ENCODE peak calls at places on chromosome 19, in four cellular contexts. One of them, this sample, is unnamed.

GRCh38 chr19:6744381-6745288 is 5.2 kb downstream of the TRIP10 start:
- DNase-seq in Panc1: no peak
- DNase-seq in CD8-positive, alpha-beta memory T cell: no peak
- DNase-seq in neural progenitor cell: peak; percentile 34
- DNase-seq in this sample: peak; percentile 89

GRCh38 chr19:41997121-41997850 is 3.3 kb upstream of the ATP1A3 start:
- DNase-seq in Panc1: no peak
- DNase-seq in CD8-positive, alpha-beta memory T cell: no peak
- DNase-seq in neural progenitor cell: peak; percentile 90
- DNase-seq in this sample: peak; percentile 82

GRCh38 chr19:7349961-7350711 is 1.4 kb downstream of the ARHGEF18 start:
- DNase-seq in Panc1: no peak
- DNase-seq in CD8-positive, alpha-beta memory T cell: peak; percentile 80
- DNase-seq in neural progenitor cell: no peak
- DNase-seq in this sample: no peak

GRCh38 chr19:7619671-7620441 is 9.5 kb downstream of the XAB2 start:
- DNase-seq in Panc1: no peak
- DNase-seq in CD8-positive, alpha-beta memory T cell: no peak
- DNase-seq in neural progenitor cell: no peak
- DNase-seq in this sample: no peak

GRCh38 chr19:8530061-8530679 is 16.2 kb upstream of the ZNF414 start:
- DNase-seq in Panc1: no peak
- DNase-seq in CD8-positive, alpha-beta memory T cell: no peak
- DNase-seq in neural progenitor cell: no peak
- DNase-seq in this sample: no peak

GRCh38 chr19:3350014-3350663 is 16.2 kb upstream of the NFIC start:
- DNase-seq in Panc1: no peak
- DNase-seq in CD8-positive, alpha-beta memory T cell: no peak
- DNase-seq in neural progenitor cell: no peak
- DNase-seq in this sample: no peak

GRCh38 chr19:54073829-54074228 is 7.3 kb downstream of the TARM1 start:
- DNase-seq in Panc1: no peak
- DNase-seq in CD8-positive, alpha-beta memory T cell: no peak
- DNase-seq in neural progenitor cell: no peak
- DNase-seq in this sample: no peak

GRCh38 chr19:19033426-19034203 is at the start of the genes ARMC6 and SUGP2:
- DNase-seq in Panc1: peak; percentile 66
- DNase-seq in CD8-positive, alpha-beta memory T cell: peak; percentile 93
- DNase-seq in neural progenitor cell: peak; percentile 96
- DNase-seq in this sample: peak; percentile 94

GRCh38 chr19:47228937-47229673 is 1.9 kb downstream of the BBC3 start:
- DNase-seq in Panc1: no peak
- DNase-seq in CD8-positive, alpha-beta memory T cell: peak; percentile 84
- DNase-seq in neural progenitor cell: peak; percentile 40
- DNase-seq in this sample: no peak

GRCh38 chr19:46660008-46660517 is 919 bp downstream of the DACT3 start:
- DNase-seq in Panc1: no peak
- DNase-seq in CD8-positive, alpha-beta memory T cell: no peak
- DNase-seq in neural progenitor cell: peak; percentile 71
- DNase-seq in this sample: peak; percentile 71

GRCh38 chr19:38975214-38975860 is at the start of gene FBXO17:
- DNase-seq in Panc1: peak; percentile 81
- DNase-seq in CD8-positive, alpha-beta memory T cell: no peak
- DNase-seq in neural progenitor cell: peak; percentile 77
- DNase-seq in this sample: peak; percentile 71

GRCh38 chr19:5215431-5215830 is 125.2 kb downstream of the PTPRS start:
- DNase-seq in Panc1: no peak
- DNase-seq in CD8-positive, alpha-beta memory T cell: no peak
- DNase-seq in neural progenitor cell: no peak
- DNase-seq in this sample: no peak

GRCh38 chr19:45768644-45769053 is 403 bp downstream of the SIX5 start:
- DNase-seq in Panc1: no peak
- DNase-seq in CD8-positive, alpha-beta memory T cell: peak; percentile 60
- DNase-seq in neural progenitor cell: peak; percentile 71
- DNase-seq in this sample: peak; percentile 86

GRCh38 chr19:6528544-6529121 is 2.2 kb upstream of the TNFSF9 start:
- DNase-seq in Panc1: no peak
- DNase-seq in CD8-positive, alpha-beta memory T cell: no peak
- DNase-seq in neural progenitor cell: no peak
- DNase-seq in this sample: no peak

GRCh38 chr19:23817519-23817918 is 58.8 kb upstream of the ZNF681 start:
- DNase-seq in Panc1: no peak
- DNase-seq in CD8-positive, alpha-beta memory T cell: peak; percentile 62
- DNase-seq in neural progenitor cell: peak; percentile 25
- DNase-seq in this sample: no peak

GRCh38 chr19:5074418-5074817 is 105.5 kb downstream of the KDM4B start:
- DNase-seq in Panc1: no peak
- DNase-seq in CD8-positive, alpha-beta memory T cell: no peak
- DNase-seq in neural progenitor cell: no peak
- DNase-seq in this sample: no peak

GRCh38 chr19:35124098-35125060 is 8.8 kb downstream of the FXYD3 start:
- DNase-seq in Panc1: no peak
- DNase-seq in CD8-positive, alpha-beta memory T cell: peak; percentile 88
- DNase-seq in neural progenitor cell: peak; percentile 33
- DNase-seq in this sample: peak; percentile 98

GRCh38 chr19:4121815-4122214 is 2.1 kb downstream of the MAP2K2 start:
- DNase-seq in Panc1: no peak
- DNase-seq in CD8-positive, alpha-beta memory T cell: no peak
- DNase-seq in neural progenitor cell: no peak
- DNase-seq in this sample: no peak

GRCh38 chr19:16315825-16316505 is 8.7 kb upstream of the KLF2 start:
- DNase-seq in Panc1: no peak
- DNase-seq in CD8-positive, alpha-beta memory T cell: no peak
- DNase-seq in neural progenitor cell: no peak
- DNase-seq in this sample: peak; percentile 75

GRCh38 chr19:6735181-6735891 is 2.0 kb downstream of the GPR108 start:
- DNase-seq in Panc1: no peak
- DNase-seq in CD8-positive, alpha-beta memory T cell: no peak
- DNase-seq in neural progenitor cell: no peak
- DNase-seq in this sample: no peak

GRCh38 chr19:19662866-19663291 is 597 bp downstream of the ATP13A1 start:
- DNase-seq in Panc1: no peak
- DNase-seq in CD8-positive, alpha-beta memory T cell: no peak
- DNase-seq in neural progenitor cell: no peak
- DNase-seq in this sample: no peak

GRCh38 chr19:42154471-42155323 is 22.5 kb upstream of the POU2F2 start:
- DNase-seq in Panc1: no peak
- DNase-seq in CD8-positive, alpha-beta memory T cell: no peak
- DNase-seq in neural progenitor cell: no peak
- DNase-seq in this sample: no peak

GRCh38 chr19:17468302-17469091 is 1.8 kb upstream of the SLC27A1 start:
- DNase-seq in Panc1: no peak
- DNase-seq in CD8-positive, alpha-beta memory T cell: no peak
- DNase-seq in neural progenitor cell: peak; percentile 41
- DNase-seq in this sample: peak; percentile 67

GRCh38 chr19:5567360-5567970 is at the start of gene TINCR:
- DNase-seq in Panc1: no peak
- DNase-seq in CD8-positive, alpha-beta memory T cell: no peak
- DNase-seq in neural progenitor cell: peak; percentile 85
- DNase-seq in this sample: no peak

GRCh38 chr19:46493236-46494114 is 2.2 kb downstream of the PNMA8B start:
- DNase-seq in Panc1: no peak
- DNase-seq in CD8-positive, alpha-beta memory T cell: peak; percentile 57
- DNase-seq in neural progenitor cell: peak; percentile 62
- DNase-seq in this sample: peak; percentile 85

GRCh38 chr19:4229179-4229931 is at the start of gene EBI3:
- DNase-seq in Panc1: no peak
- DNase-seq in CD8-positive, alpha-beta memory T cell: no peak
- DNase-seq in neural progenitor cell: no peak
- DNase-seq in this sample: no peak

DNA sequence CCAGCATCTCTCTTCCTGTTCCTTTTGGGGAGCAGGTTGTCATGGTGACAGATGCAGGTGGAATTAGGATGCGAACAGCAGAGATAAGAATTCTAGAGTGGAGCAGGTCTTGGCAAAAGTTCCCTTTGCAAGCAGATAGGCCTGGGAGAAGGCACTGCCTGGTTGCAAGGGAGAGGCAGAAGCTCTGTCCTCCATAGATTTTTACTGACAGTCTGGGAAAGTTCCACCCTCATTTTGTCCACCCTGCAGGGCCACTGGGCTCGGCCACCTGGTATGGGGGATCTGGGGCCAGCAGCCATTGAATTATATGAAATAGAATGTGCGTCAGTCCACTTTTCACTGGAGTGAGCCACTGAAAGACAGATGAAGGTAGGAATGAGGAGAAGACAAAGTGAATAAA is 141.7 kb downstream of the IER2 start:
- DNase-seq in Panc1: no peak
- DNase-seq in CD8-positive, alpha-beta memory T cell: no peak
- DNase-seq in neural progenitor cell: no peak
- DNase-seq in this sample: no peak
- H3K36me3 ChIP-seq in Panc1: no peaks in the 10 kb centered on the region
- H3K36me3 ChIP-seq in CD8-positive, alpha-beta memory T cell: no peaks in the 10 kb centered on the region
- H3K36me3 ChIP-seq in neural progenitor cell: no peaks in the 10 kb centered on the region
- H3K36me3 ChIP-seq in this sample: no peaks in the 10 kb centered on the region

DNA sequence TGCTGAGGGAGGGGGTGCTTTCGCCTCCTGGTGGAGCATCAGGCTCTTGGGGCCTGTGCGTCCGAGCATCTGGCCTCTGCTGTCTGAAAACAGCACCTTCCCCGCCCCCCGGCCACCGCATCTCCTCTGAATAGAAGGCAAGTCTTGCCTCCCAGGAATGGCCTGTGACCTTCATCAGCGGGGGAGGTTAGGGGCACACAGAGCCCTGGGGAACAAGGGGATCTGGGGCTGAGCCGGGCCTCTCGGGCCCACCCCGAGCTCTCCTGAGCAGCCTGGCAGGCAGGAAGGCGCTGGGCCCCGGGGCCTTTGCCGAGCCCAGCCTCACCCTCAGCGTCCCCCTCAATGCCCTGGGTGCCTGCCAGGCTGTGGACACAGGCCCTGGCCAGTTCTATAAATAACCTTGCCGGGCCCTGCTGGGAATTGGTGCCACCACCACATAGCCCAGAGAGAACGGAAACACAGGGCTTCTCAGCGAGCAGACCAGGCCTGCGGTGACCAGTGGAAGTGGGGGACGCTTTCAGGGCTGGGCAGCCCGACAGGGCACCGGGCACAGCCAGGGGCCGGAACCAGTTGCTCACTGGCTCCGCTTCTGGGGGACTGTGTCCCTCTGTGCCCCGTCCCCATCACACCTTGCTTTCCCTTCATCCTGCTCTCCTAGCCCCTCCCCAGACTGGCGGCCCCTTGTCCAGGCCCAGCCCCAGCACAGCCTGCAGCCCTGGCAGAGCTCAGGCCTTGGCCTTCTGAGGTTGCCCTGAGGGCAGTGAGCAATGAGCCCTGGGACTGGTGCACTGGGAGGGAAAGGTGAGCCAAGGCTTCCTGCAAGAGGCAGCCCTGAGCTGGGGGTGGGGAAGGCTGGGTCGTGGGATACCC is 9.5 kb downstream of the STK11 start:
- DNase-seq in Panc1: no peak
- DNase-seq in CD8-positive, alpha-beta memory T cell: no peak
- DNase-seq in neural progenitor cell: no peak
- DNase-seq in this sample: peak; percentile 90
- H3K27ac ChIP-seq in Panc1: peak overlapping the region; percentile 88
- H3K27ac ChIP-seq in CD8-positive, alpha-beta memory T cell: no peak overlapping the region
- H3K27ac ChIP-seq in neural progenitor cell: peak overlapping the region; percentile 29
- H3K27ac ChIP-seq in this sample: peak overlapping the region; percentile 58

DNA sequence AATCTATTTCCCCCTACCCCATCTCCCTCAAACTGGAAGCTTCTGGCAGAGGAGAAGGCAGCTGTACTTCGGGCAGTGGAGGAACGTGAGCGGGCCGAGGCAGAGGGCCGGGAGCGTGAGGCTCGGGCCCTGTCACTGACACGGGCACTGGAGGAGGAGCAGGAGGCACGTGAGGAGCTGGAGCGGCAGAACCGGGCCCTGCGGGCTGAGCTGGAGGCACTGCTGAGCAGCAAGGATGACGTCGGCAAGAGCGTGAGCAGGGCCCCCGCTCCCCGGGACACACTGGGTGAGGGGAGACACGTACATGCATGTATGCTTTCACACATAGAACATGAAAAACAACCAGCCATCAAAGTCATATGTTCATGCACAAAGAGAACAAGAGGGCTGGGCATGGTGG is 42.7 kb downstream of the KCNC3 start:
- DNase-seq in Panc1: no peak
- DNase-seq in CD8-positive, alpha-beta memory T cell: peak; percentile 15
- DNase-seq in neural progenitor cell: no peak
- DNase-seq in this sample: no peak
- H3K36me3 ChIP-seq in Panc1: no peaks in the 10 kb centered on the region
- H3K36me3 ChIP-seq in CD8-positive, alpha-beta memory T cell: no peaks in the 10 kb centered on the region
- H3K36me3 ChIP-seq in neural progenitor cell: no peaks in the 10 kb centered on the region
- H3K36me3 ChIP-seq in this sample: peaks cover 2% of the 10 kb centered on the region

DNA sequence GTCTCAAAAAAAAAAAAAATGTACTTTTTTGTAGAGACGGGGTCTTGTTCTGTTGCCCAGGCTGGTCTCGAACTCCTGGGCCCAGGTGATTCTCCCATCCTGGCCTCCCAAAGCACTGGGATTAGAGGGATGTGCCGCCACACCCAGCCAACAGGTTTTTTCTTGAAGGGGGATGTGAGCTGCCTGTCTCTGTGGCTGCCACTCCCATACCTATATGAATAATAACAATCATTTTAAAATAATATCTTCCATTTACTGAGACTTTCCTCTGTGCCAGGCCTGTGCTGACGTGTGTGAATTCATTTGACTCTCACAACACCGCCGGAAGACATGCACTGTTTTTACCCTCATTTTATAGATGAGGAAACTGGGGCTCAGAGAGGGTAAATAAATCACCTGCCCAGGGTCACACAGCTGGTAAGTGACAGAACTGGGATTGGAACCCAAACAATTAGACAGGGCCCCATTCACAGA is 7.2 kb upstream of the BCL3 start:
- DNase-seq in Panc1: no peak
- DNase-seq in CD8-positive, alpha-beta memory T cell: no peak
- DNase-seq in neural progenitor cell: no peak
- DNase-seq in this sample: no peak
- H3K27ac ChIP-seq in Panc1: peak overlapping the region; percentile 92
- H3K27ac ChIP-seq in CD8-positive, alpha-beta memory T cell: no peak overlapping the region
- H3K27ac ChIP-seq in neural progenitor cell: no peak overlapping the region
- H3K27ac ChIP-seq in this sample: no peak overlapping the region

DNA sequence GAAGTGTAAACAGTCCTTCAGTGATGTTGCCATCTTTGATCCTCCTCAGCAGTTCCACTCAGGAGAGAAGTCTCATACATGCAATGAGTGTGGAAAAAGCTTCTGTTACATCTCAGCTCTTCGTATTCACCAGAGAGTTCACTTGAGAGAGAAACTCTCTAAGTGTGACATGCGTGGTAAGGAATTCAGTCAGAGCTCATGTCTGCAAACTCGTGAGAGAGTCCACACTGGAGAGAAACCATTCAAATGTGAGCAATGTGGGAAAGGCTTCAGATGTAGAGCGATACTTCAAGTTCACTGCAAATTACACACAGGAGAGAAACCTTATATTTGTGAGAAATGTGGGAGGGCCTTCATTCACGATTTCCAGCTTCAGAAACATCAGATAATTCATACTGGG is 7.7 kb downstream of the ZNF230 start:
- DNase-seq in Panc1: no peak
- DNase-seq in CD8-positive, alpha-beta memory T cell: no peak
- DNase-seq in neural progenitor cell: no peak
- DNase-seq in this sample: no peak
- H3K36me3 ChIP-seq in Panc1: peaks cover 14% of the 10 kb centered on the region
- H3K36me3 ChIP-seq in CD8-positive, alpha-beta memory T cell: peaks cover 52% of the 10 kb centered on the region
- H3K36me3 ChIP-seq in neural progenitor cell: peaks cover 31% of the 10 kb centered on the region
- H3K36me3 ChIP-seq in this sample: peaks cover 26% of the 10 kb centered on the region

This sample was measured in aorta.